ENCODE peak calls at places on chromosomes 16 and 17, in five cellular contexts. Q is NCI-H1694, P is GM19239, H is SJSA1, N is T-helper 22 cell. O is an unnamed sample.

GRCh38 chr17:82750241-82750905 is 1.5 kb upstream of the TBCD start:
- DNase-seq in H (no peak), N (no peak), P (no peak), Q (no peak), O (no peak)

GRCh38 chr17:82249896-82250581 is 21.2 kb downstream of the SLC16A3 start:
- DNase-seq in Q (no peak), H (no peak), N (no peak), P (no peak), O (no peak)

GRCh38 chr17:79109584-79109983 is 35.0 kb downstream of the ENGASE start:
- DNase-seq in Q (no peak), P (no peak), H (no peak), N (no peak), O (no peak)

GRCh38 chr16:89024546-89024945 is 47.5 kb upstream of the CBFA2T3 start:
- DNase-seq in H (no peak), Q (peak; percentile 39), N (no peak), P (no peak), O (no peak)

GRCh38 chr17:7846063-7846735 is 8.7 kb upstream of the TMEM88 start:
- DNase-seq in N (no peak), P (no peak), H (no peak), Q (no peak), O (no peak)

GRCh38 chr16:679808-680624 is at the start of gene STUB1:
- DNase-seq in N (peak; percentile 83), Q (peak; percentile 48), P (peak; percentile 85), H (peak; percentile 90), O (peak; percentile 94)

GRCh38 chr17:50240876-50241275 is 33.4 kb upstream of the TMEM92 start:
- DNase-seq in P (no peak), N (no peak), H (no peak), Q (no peak), O (peak; percentile 62)

GRCh38 chr17:45982791-45983613 is 16.0 kb upstream of the STH start:
- DNase-seq in H (no peak), P (no peak), N (no peak), Q (no peak), O (no peak)

GRCh38 chr17:69637399-69638165 is 223.1 kb downstream of the MAP2K6 start:
- DNase-seq in Q (no peak), N (no peak), H (no peak), P (no peak), O (no peak)

GRCh38 chr17:18889658-18890057 is 31.7 kb downstream of the PRPSAP2 start:
- DNase-seq in P (no peak), N (no peak), Q (no peak), H (no peak), O (no peak)

GRCh38 chr17:8285270-8286181 is 2.9 kb upstream of the RANGRF start:
- DNase-seq in P (no peak), N (no peak), H (no peak), Q (no peak), O (no peak)

GRCh38 chr17:75262112-75262606 is 480 bp downstream of the MRPS7 start:
- DNase-seq in H (no peak), P (no peak), Q (no peak), N (no peak), O (peak; percentile 35)

GRCh38 chr17:18267927-18268711 is 7.7 kb downstream of the MIEF2 start:
- DNase-seq in H (no peak), P (no peak), Q (no peak), N (no peak), O (peak; percentile 58)

GRCh38 chr16:57871457-57871856 is 69.2 kb upstream of the KIFC3 start:
- DNase-seq in Q (no peak), H (peak; percentile 88), P (no peak), N (no peak), O (no peak)

GRCh38 chr17:63946440-63947363 is 14.6 kb upstream of the CD79B start:
- DNase-seq in N (peak; percentile 23), P (peak; percentile 92), Q (peak; percentile 40), H (no peak), O (peak; percentile 36)

GRCh38 chr16:18800674-18801196 is 614 bp downstream of the ARL6IP1 start:
- DNase-seq in N (no peak), H (peak; percentile 47), P (no peak), Q (no peak), O (peak; percentile 29)

GRCh38 chr16:65453646-65454045 is 331.8 kb upstream of the CDH11 start:
- DNase-seq in Q (no peak), H (no peak), N (no peak), P (no peak), O (no peak)

GRCh38 chr16:49504023-49504364 is 130.4 kb downstream of the C16orf78 start:
- DNase-seq in Q (no peak), H (no peak), P (no peak), N (no peak), O (no peak)

GRCh38 chr17:80492343-80493136 is 16.1 kb upstream of the NPTX1 start:
- DNase-seq in N (no peak), P (no peak), Q (no peak), H (no peak), O (no peak)

GRCh38 chr16:21565816-21566669 is 33.3 kb upstream of the METTL9 start:
- DNase-seq in N (no peak), Q (no peak), H (no peak), P (no peak), O (no peak)

GRCh38 chr16:27248036-27248435 is 20.5 kb downstream of the NSMCE1 start:
- DNase-seq in N (no peak), P (no peak), Q (no peak), H (no peak), O (no peak)

GRCh38 chr16:71467810-71468209 is 5.8 kb upstream of the ZNF23 start:
- DNase-seq in H (peak; percentile 12), N (peak; percentile 7), Q (no peak), P (no peak), O (peak; percentile 81)

GRCh38 chr17:21296097-21297025 is 11.8 kb downstream of the MAP2K3 start:
- DNase-seq in P (no peak), Q (peak; percentile 47), H (no peak), N (no peak), O (no peak)

GRCh38 chr17:33967608-33968349 is 287.3 kb upstream of the CCL2 start:
- DNase-seq in H (no peak), P (no peak), N (no peak), Q (no peak), O (no peak)

GRCh38 chr17:5431929-5432556 is 6.9 kb downstream of the C1QBP start:
- DNase-seq in Q (no peak), N (no peak), H (no peak), P (no peak), O (no peak)

GRCh38 chr16:74771656-74772315 is 2.8 kb downstream of the FA2H start:
- DNase-seq in N (no peak), P (peak; percentile 67), Q (no peak), H (no peak), O (no peak)

GRCh38 chr16:89890886-89891657 is 17.7 kb downstream of the TCF25 start:
- DNase-seq in Q (no peak), H (no peak), N (no peak), P (no peak), O (peak; percentile 71)

GRCh38 chr17:28315846-28316705 is 2.9 kb upstream of the TMEM97 start:
- DNase-seq in H (no peak), Q (no peak), P (no peak), N (no peak), O (no peak)

GRCh38 chr17:491086-492014 is 138.7 kb upstream of the RPH3AL start:
- DNase-seq in Q (no peak), P (peak; percentile 40), N (no peak), H (peak; percentile 84), O (peak; percentile 73)

GRCh38 chr16:24583494-24583893 is 44.1 kb downstream of the RBBP6 start:
- DNase-seq in H (no peak), N (no peak), P (no peak), Q (no peak), O (no peak)

GRCh38 chr17:81527591-81528383 is at the start of gene FSCN2:
- DNase-seq in H (no peak), Q (no peak), N (no peak), P (no peak), O (peak; percentile 30)

GRCh38 chr17:16975744-16976625 is 4.1 kb upstream of the TNFRSF13B start:
- DNase-seq in P (no peak), N (no peak), Q (no peak), H (no peak), O (no peak)

GRCh38 chr17:78325076-78325712 is 34.7 kb downstream of the SOCS3 start:
- DNase-seq in P (no peak), Q (no peak), H (peak; percentile 65), N (no peak), O (no peak)

GRCh38 chr17:21282231-21282630 is 2.3 kb upstream of the MAP2K3 start:
- DNase-seq in H (peak; percentile 87), P (no peak), N (no peak), Q (no peak), O (no peak)

GRCh38 chr17:44830359-44831269 is 527 bp upstream of the GJC1 start:
- DNase-seq in Q (no peak), H (peak; percentile 69), N (no peak), P (no peak), O (peak; percentile 53)

GRCh38 chr17:70314506-70314905 is 145.2 kb downstream of the KCNJ2 start:
- DNase-seq in N (no peak), H (no peak), P (no peak), Q (no peak), O (no peak)

GRCh38 chr17:76523084-76524037 is 14.1 kb downstream of the CYGB start:
- DNase-seq in H (peak; percentile 80), N (peak; percentile 53), Q (peak; percentile 54), P (no peak), O (peak; percentile 78)